ENCODE peak calls at places on chromosomes 13 and 19, in seven cellular contexts. One of them, this sample, is unnamed.
A peak's percentile ranks its signal among the peaks of the same experiment; 100 is the strongest.

GRCh38 chr19:17579523-17580244 is 24.2 kb downstream of the COLGALT1 start:
- DNase-seq in heart left ventricle: peak; percentile 44
- DNase-seq in IMR-90: peak; percentile 26
- DNase-seq in transverse colon: peak; percentile 78
- DNase-seq in Peyer's patch: peak; percentile 80
- DNase-seq in neuronal stem cell: peak; percentile 45
- DNase-seq in right atrium auricular region: no peak
- DNase-seq in this sample: peak; percentile 82

GRCh38 chr19:51365211-51366049 is 758 bp downstream of the ETFB start:
- DNase-seq in right atrium auricular region: peak; percentile 62
- DNase-seq in transverse colon: peak; percentile 45
- DNase-seq in IMR-90: peak; percentile 53
- DNase-seq in neuronal stem cell: no peak
- DNase-seq in Peyer's patch: no peak
- DNase-seq in heart left ventricle: no peak
- DNase-seq in this sample: peak; percentile 53

GRCh38 chr13:107545946-107546502 is 669.3 kb downstream of the LIG4 start:
- DNase-seq in transverse colon: no peak
- DNase-seq in neuronal stem cell: no peak
- DNase-seq in right atrium auricular region: no peak
- DNase-seq in Peyer's patch: no peak
- DNase-seq in heart left ventricle: no peak
- DNase-seq in IMR-90: no peak
- DNase-seq in this sample: no peak

GRCh38 chr19:1213391-1214286 is 8.1 kb downstream of the STK11 start:
- DNase-seq in neuronal stem cell: no peak
- DNase-seq in heart left ventricle: peak; percentile 76
- DNase-seq in right atrium auricular region: peak; percentile 74
- DNase-seq in transverse colon: peak; percentile 78
- DNase-seq in IMR-90: peak; percentile 58
- DNase-seq in Peyer's patch: peak; percentile 75
- DNase-seq in this sample: peak; percentile 78

GRCh38 chr19:43934055-43934984 is 762 bp downstream of the ZNF45 start:
- DNase-seq in transverse colon: no peak
- DNase-seq in neuronal stem cell: no peak
- DNase-seq in IMR-90: peak; percentile 10
- DNase-seq in right atrium auricular region: no peak
- DNase-seq in heart left ventricle: no peak
- DNase-seq in Peyer's patch: no peak
- DNase-seq in this sample: no peak

GRCh38 chr19:28489126-28489660 is 723.8 kb downstream of the UQCRFS1 start:
- DNase-seq in Peyer's patch: no peak
- DNase-seq in transverse colon: no peak
- DNase-seq in neuronal stem cell: no peak
- DNase-seq in IMR-90: no peak
- DNase-seq in heart left ventricle: no peak
- DNase-seq in right atrium auricular region: no peak
- DNase-seq in this sample: no peak

GRCh38 chr19:33194884-33195710 is 967 bp downstream of the LRP3 start:
- DNase-seq in Peyer's patch: no peak
- DNase-seq in IMR-90: peak; percentile 48
- DNase-seq in heart left ventricle: no peak
- DNase-seq in neuronal stem cell: no peak
- DNase-seq in transverse colon: peak; percentile 24
- DNase-seq in right atrium auricular region: no peak
- DNase-seq in this sample: peak; percentile 34

GRCh38 chr13:31940076-31940475 is 91.5 kb upstream of the FRY start:
- DNase-seq in right atrium auricular region: no peak
- DNase-seq in Peyer's patch: no peak
- DNase-seq in IMR-90: no peak
- DNase-seq in neuronal stem cell: no peak
- DNase-seq in transverse colon: no peak
- DNase-seq in heart left ventricle: no peak
- DNase-seq in this sample: no peak

GRCh38 chr19:31356587-31357314 is 7.5 kb upstream of the TSHZ3 start:
- DNase-seq in heart left ventricle: peak; percentile 40
- DNase-seq in IMR-90: no peak
- DNase-seq in right atrium auricular region: no peak
- DNase-seq in Peyer's patch: no peak
- DNase-seq in transverse colon: peak; percentile 24
- DNase-seq in neuronal stem cell: no peak
- DNase-seq in this sample: peak; percentile 31

GRCh38 chr13:27830010-27830409 is 37.7 kb downstream of the GSX1 start:
- DNase-seq in Peyer's patch: peak; percentile 82
- DNase-seq in IMR-90: no peak
- DNase-seq in neuronal stem cell: peak; percentile 67
- DNase-seq in heart left ventricle: peak; percentile 38
- DNase-seq in transverse colon: peak; percentile 71
- DNase-seq in right atrium auricular region: peak; percentile 57
- DNase-seq in this sample: peak; percentile 67

GRCh38 chr13:106498571-106498970 is 36.9 kb downstream of the EFNB2 start:
- DNase-seq in heart left ventricle: no peak
- DNase-seq in neuronal stem cell: no peak
- DNase-seq in IMR-90: no peak
- DNase-seq in right atrium auricular region: no peak
- DNase-seq in Peyer's patch: no peak
- DNase-seq in transverse colon: no peak
- DNase-seq in this sample: no peak

GRCh38 chr13:106499113-106499512 is 36.3 kb downstream of the EFNB2 start:
- DNase-seq in heart left ventricle: no peak
- DNase-seq in neuronal stem cell: no peak
- DNase-seq in right atrium auricular region: no peak
- DNase-seq in IMR-90: no peak
- DNase-seq in transverse colon: no peak
- DNase-seq in Peyer's patch: no peak
- DNase-seq in this sample: no peak

GRCh38 chr13:106498158-106498557 is 37.3 kb downstream of the EFNB2 start:
- DNase-seq in heart left ventricle: no peak
- DNase-seq in neuronal stem cell: no peak
- DNase-seq in right atrium auricular region: no peak
- DNase-seq in IMR-90: no peak
- DNase-seq in Peyer's patch: no peak
- DNase-seq in transverse colon: no peak
- DNase-seq in this sample: no peak

GRCh38 chr13:106496072-106496997 is 39.1 kb downstream of the EFNB2 start:
- DNase-seq in right atrium auricular region: no peak
- DNase-seq in IMR-90: no peak
- DNase-seq in neuronal stem cell: no peak
- DNase-seq in transverse colon: no peak
- DNase-seq in Peyer's patch: no peak
- DNase-seq in heart left ventricle: peak; percentile 59
- DNase-seq in this sample: no peak

DNA sequence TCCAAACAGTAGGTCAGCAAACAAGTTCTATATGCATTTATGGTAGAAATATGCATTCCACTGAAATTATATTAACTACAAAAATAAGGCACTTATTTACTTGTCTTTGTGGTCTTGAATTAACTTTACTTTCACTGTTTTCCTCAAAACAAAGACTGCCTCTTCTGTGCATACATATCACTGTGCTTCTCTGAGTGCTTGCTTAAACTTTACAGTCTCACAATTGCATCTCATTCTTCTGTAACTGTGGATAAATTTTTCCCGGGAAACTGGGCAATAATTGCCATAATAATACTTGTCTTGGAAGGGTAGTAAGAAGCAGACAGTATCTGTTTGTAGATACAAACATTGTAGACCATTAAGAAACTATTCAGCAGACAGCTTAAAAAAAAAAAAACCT is 38.4 kb downstream of the EFNB2 start:
- DNase-seq in Peyer's patch: no peak
- DNase-seq in right atrium auricular region: no peak
- DNase-seq in neuronal stem cell: no peak
- DNase-seq in IMR-90: no peak
- DNase-seq in heart left ventricle: no peak
- DNase-seq in transverse colon: no peak
- DNase-seq in this sample: no peak
- H3K27ac ChIP-seq in Peyer's patch: no peak overlapping the region
- H3K27ac ChIP-seq in right atrium auricular region: no peak overlapping the region
- H3K27ac ChIP-seq in neuronal stem cell: no peak overlapping the region
- H3K27ac ChIP-seq in IMR-90: no peak overlapping the region
- H3K27ac ChIP-seq in heart left ventricle: peak overlapping the region; percentile 77
- H3K27ac ChIP-seq in transverse colon: peak overlapping the region; percentile 69
- H3K27ac ChIP-seq in this sample: peak overlapping the region; percentile 24

GRCh38 chr13:40221460-40222201 is 444.8 kb downstream of the FOXO1 start:
- DNase-seq in Peyer's patch: no peak
- DNase-seq in transverse colon: peak; percentile 28
- DNase-seq in neuronal stem cell: no peak
- DNase-seq in heart left ventricle: no peak
- DNase-seq in IMR-90: no peak
- DNase-seq in right atrium auricular region: no peak
- DNase-seq in this sample: no peak
- H3K27ac ChIP-seq in Peyer's patch: peak overlapping the region; percentile 71
- H3K27ac ChIP-seq in transverse colon: peak overlapping the region; percentile 63
- H3K27ac ChIP-seq in neuronal stem cell: no peak overlapping the region
- H3K27ac ChIP-seq in heart left ventricle: no peak overlapping the region
- H3K27ac ChIP-seq in IMR-90: no peak overlapping the region
- H3K27ac ChIP-seq in right atrium auricular region: peak overlapping the region; percentile 40
- H3K27ac ChIP-seq in this sample: peak overlapping the region; percentile 9

DNA sequence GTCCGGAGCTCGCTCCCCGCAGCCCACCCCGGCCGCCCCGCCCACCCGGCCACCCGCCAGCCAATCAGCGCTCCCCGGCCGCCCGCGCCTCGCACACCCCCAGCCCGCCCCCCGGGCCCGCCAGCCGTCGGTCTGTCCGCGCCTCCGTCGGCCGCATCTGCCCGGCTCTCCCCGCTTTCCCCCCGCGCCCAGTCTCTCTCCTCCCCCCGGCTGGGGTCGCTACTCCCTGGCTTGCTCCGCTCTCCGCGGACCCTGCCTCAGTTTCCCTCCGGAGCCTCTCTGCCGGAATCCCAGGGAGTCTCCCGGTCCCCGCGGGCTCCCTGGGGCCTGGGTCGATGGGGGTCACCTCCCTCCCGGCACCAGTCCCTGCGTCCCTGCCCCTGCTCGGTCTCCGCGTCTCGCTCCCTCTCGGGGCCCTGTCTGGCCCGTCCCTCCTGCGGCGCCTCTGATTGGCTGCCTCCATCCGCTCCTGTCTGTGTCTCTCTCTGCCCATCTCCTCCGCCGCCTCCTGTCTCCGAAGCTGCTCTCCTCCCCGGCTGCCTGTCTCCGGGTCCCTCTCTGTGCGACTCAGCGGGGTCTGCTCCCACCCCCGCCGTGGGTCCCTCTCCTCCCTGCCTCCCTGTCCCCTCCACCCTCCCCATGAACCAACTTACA is 485 bp downstream of the IL11 start:
- DNase-seq in heart left ventricle: no peak
- DNase-seq in IMR-90: peak; percentile 76
- DNase-seq in Peyer's patch: no peak
- DNase-seq in neuronal stem cell: peak; percentile 63
- DNase-seq in transverse colon: no peak
- DNase-seq in right atrium auricular region: no peak
- DNase-seq in this sample: no peak
- H3K27ac ChIP-seq in heart left ventricle: no peak overlapping the region
- H3K27ac ChIP-seq in IMR-90: peak overlapping the region; percentile 97
- H3K27ac ChIP-seq in Peyer's patch: no peak overlapping the region
- H3K27ac ChIP-seq in neuronal stem cell: no peak overlapping the region
- H3K27ac ChIP-seq in transverse colon: peak overlapping the region; percentile 41
- H3K27ac ChIP-seq in right atrium auricular region: no peak overlapping the region
- H3K27ac ChIP-seq in this sample: no peak overlapping the region

GRCh38 chr19:54451331-54451871 is 2.4 kb downstream of the LENG8 start:
- DNase-seq in Peyer's patch: peak; percentile 42
- DNase-seq in neuronal stem cell: no peak
- DNase-seq in heart left ventricle: no peak
- DNase-seq in transverse colon: no peak
- DNase-seq in right atrium auricular region: no peak
- DNase-seq in IMR-90: no peak
- DNase-seq in this sample: no peak
- H3K27ac ChIP-seq in Peyer's patch: no peak overlapping the region
- H3K27ac ChIP-seq in neuronal stem cell: no peak overlapping the region
- H3K27ac ChIP-seq in heart left ventricle: no peak overlapping the region
- H3K27ac ChIP-seq in transverse colon: no peak overlapping the region
- H3K27ac ChIP-seq in right atrium auricular region: no peak overlapping the region
- H3K27ac ChIP-seq in IMR-90: peak overlapping the region; percentile 15
- H3K27ac ChIP-seq in this sample: no peak overlapping the region

GRCh38 chr19:45385392-45386221 is 15.2 kb upstream of the ERCC2 start:
- DNase-seq in Peyer's patch: no peak
- DNase-seq in IMR-90: no peak
- DNase-seq in transverse colon: no peak
- DNase-seq in neuronal stem cell: no peak
- DNase-seq in heart left ventricle: no peak
- DNase-seq in right atrium auricular region: no peak
- DNase-seq in this sample: no peak

GRCh38 chr19:45376045-45376724 is 5.8 kb upstream of the ERCC2 start:
- DNase-seq in neuronal stem cell: peak; percentile 75
- DNase-seq in Peyer's patch: no peak
- DNase-seq in heart left ventricle: peak; percentile 60
- DNase-seq in IMR-90: peak; percentile 94
- DNase-seq in right atrium auricular region: peak; percentile 72
- DNase-seq in transverse colon: no peak
- DNase-seq in this sample: no peak

GRCh38 chr19:45382426-45382825 is 12.1 kb upstream of the ERCC2 start:
- DNase-seq in neuronal stem cell: no peak
- DNase-seq in IMR-90: no peak
- DNase-seq in heart left ventricle: no peak
- DNase-seq in Peyer's patch: no peak
- DNase-seq in right atrium auricular region: no peak
- DNase-seq in transverse colon: no peak
- DNase-seq in this sample: no peak

DNA sequence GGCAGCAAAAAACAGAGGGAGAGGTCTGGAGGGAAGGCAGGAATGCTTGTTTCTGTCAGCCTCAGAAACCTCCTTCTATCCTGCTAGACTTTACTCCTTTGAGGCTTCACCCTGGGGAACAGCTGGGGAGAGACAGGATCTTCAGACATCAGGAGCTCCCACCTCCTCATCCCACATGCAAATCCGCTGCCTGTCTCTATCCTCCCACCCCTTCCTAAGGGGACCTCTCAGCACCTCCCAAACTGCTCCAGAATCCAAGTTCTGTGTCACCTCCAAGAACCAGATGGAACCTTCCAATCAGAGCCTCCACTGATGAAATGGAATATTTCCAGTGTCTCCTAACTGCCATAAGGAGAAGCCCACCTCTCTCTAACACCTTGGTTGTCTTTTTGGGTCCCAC is 9.7 kb upstream of the ERCC2 start:
- DNase-seq in right atrium auricular region: no peak
- DNase-seq in IMR-90: no peak
- DNase-seq in heart left ventricle: no peak
- DNase-seq in Peyer's patch: no peak
- DNase-seq in neuronal stem cell: no peak
- DNase-seq in transverse colon: no peak
- DNase-seq in this sample: no peak
- H3K27ac ChIP-seq in right atrium auricular region: no peak overlapping the region
- H3K27ac ChIP-seq in IMR-90: no peak overlapping the region
- H3K27ac ChIP-seq in heart left ventricle: no peak overlapping the region
- H3K27ac ChIP-seq in Peyer's patch: no peak overlapping the region
- H3K27ac ChIP-seq in neuronal stem cell: no peak overlapping the region
- H3K27ac ChIP-seq in transverse colon: no peak overlapping the region
- H3K27ac ChIP-seq in this sample: no peak overlapping the region